ENCODE peak calls at places on chromosome 16, in six cellular contexts. M is A673, J is foreskin fibroblast, A is chondrocyte, G is heart left ventricle, C is suprapubic skin. S is an unnamed sample.

GRCh38 chr16:86494039-86494564 is 16.2 kb upstream of the FOXF1 start:
- DNase-seq in M (no peak), C (no peak), G (no peak), J (no peak), A (peak), S (no peak)

GRCh38 chr16:26301516-26301915 is 609.8 kb downstream of the HS3ST4 start:
- DNase-seq in M (no peak), J (no peak), G (no peak), C (no peak), A (no peak), S (no peak)

GRCh38 chr16:67951485-67951884 is 7.6 kb upstream of the LCAT start:
- DNase-seq in C (no peak), A (no peak), J (no peak), M (no peak), G (peak), S (no peak)

GRCh38 chr16:52825882-52826281 is 226.8 kb downstream of the CHD9NB start:
- DNase-seq in A (no peak), G (no peak), C (no peak), J (no peak), M (peak), S (no peak)

GRCh38 chr16:30335598-30336474 is 19.3 kb downstream of the CD2BP2 start:
- DNase-seq in J (no peak), A (no peak), M (no peak), C (peak), G (no peak), S (no peak)

GRCh38 chr16:2470234-2470601 is 879 bp upstream of the NTN3 start:
- DNase-seq in C (no peak), A (peak), M (no peak), G (no peak), J (no peak), S (no peak)

GRCh38 chr16:85172465-85173071 is 60.3 kb upstream of the CIBAR2 start:
- DNase-seq in A (no peak), G (no peak), M (peak), J (peak), C (no peak), S (no peak)

GRCh38 chr16:71283612-71284011 is 5.6 kb downstream of the CMTR2 start:
- DNase-seq in M (no peak), G (no peak), J (no peak), A (no peak), C (no peak), S (no peak)

GRCh38 chr16:56662357-56663354 is 4.9 kb downstream of the MT1F start:
- DNase-seq in G (no peak), A (no peak), C (no peak), J (no peak), M (no peak), S (no peak)

GRCh38 chr16:9437115-9437514 is 345.7 kb downstream of the HAPSTR1 start:
- DNase-seq in C (no peak), G (no peak), M (peak), J (no peak), A (no peak), S (no peak)

GRCh38 chr16:29820730-29821662 is 734 bp downstream of the MVP start:
- DNase-seq in M (no peak), C (no peak), G (peak), J (no peak), A (no peak), S (no peak)

GRCh38 chr16:7744546-7745294 is 412.1 kb downstream of the RBFOX1 start:
- DNase-seq in G (no peak), M (no peak), A (no peak), J (no peak), C (no peak), S (no peak)

GRCh38 chr16:29644338-29644857 is 18.6 kb upstream of the SPN start:
- DNase-seq in G (no peak), M (no peak), A (no peak), C (no peak), J (no peak), S (no peak)

GRCh38 chr16:14489460-14489859 is 140.6 kb downstream of the PARN start:
- DNase-seq in C (no peak), J (no peak), G (no peak), M (peak), A (no peak), S (no peak)
- TF ChIP-seq CTCF in C (no peak), J (no peak), G (peak), M (peak), A (peak), S (peak)

DNA sequence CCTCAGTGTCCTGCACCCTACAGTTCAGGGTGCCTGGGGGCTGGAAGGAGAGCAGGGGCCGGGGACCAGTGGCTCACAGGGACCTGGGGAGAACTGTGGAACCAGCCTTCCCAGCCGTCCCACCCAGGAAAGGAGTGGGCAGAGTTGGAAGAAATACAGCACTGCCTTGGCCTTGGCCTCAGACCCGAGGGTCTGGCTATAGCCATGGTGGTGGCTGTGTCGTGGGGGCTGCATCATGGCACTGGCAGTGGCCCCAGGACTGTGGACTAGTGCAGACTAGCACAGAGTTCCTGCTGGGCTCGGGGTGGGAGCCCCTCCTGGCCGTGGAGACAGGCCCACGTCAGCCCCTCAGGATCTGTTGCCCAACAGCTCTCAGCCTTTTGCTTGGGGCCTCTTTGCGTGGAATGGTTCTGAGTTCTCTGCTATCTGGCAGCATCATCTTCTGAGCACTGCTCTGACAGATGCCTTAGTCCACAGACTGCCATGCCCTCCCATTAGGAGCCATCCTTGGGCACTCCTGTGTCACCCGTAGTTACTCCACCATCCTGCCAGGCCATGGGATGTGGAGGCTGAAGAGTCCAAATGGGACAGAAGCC is 12.6 kb upstream of the DNASE1 start:
- DNase-seq in G (no peak), M (no peak), A (peak), J (no peak), C (no peak), S (no peak)
- TF ChIP-seq CTCF in G (no peak), M (no peak), A (no peak), J (no peak), C (no peak), S (no peak)

DNA sequence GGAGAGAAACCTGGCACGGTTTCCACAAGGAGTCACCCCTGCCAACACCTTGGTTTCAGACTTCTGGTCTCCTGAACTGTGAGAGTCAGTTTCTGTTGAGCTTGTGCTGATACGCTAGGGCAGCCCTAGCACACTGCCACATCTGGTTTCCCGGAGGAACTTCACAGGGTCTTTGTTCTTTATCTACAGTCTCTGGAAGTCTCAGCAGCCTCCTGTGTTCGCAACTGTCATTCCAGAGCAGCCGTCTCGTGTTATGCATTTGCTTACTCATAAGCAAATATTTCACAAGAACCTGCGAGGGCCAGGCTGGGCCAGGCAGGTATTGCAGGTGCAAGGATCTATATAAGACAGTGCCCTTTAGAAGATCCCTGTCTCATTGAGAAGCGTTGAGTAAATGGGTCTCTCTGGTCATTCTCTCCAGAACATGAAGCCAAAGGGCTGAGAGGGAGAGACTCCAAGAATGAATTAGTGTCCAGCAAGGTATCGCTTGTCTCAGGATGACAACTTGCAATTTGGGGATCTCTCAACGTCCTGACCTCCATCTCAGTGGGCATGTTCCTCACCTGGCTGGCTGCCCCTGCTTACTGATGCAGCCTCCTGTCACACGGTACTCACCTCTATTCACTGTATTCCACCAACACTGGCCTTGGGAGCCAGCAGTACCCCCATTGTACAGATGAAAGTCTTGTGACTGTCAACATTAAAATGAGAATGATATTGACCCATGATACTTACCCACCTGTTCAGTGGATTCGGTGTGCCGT is 141.2 kb downstream of the WWOX start:
- DNase-seq in J (no peak), M (no peak), C (no peak), A (no peak), G (no peak), S (no peak)
- TF ChIP-seq CTCF in J (no peak), M (peak), C (no peak), A (no peak), G (no peak), S (no peak)

DNA sequence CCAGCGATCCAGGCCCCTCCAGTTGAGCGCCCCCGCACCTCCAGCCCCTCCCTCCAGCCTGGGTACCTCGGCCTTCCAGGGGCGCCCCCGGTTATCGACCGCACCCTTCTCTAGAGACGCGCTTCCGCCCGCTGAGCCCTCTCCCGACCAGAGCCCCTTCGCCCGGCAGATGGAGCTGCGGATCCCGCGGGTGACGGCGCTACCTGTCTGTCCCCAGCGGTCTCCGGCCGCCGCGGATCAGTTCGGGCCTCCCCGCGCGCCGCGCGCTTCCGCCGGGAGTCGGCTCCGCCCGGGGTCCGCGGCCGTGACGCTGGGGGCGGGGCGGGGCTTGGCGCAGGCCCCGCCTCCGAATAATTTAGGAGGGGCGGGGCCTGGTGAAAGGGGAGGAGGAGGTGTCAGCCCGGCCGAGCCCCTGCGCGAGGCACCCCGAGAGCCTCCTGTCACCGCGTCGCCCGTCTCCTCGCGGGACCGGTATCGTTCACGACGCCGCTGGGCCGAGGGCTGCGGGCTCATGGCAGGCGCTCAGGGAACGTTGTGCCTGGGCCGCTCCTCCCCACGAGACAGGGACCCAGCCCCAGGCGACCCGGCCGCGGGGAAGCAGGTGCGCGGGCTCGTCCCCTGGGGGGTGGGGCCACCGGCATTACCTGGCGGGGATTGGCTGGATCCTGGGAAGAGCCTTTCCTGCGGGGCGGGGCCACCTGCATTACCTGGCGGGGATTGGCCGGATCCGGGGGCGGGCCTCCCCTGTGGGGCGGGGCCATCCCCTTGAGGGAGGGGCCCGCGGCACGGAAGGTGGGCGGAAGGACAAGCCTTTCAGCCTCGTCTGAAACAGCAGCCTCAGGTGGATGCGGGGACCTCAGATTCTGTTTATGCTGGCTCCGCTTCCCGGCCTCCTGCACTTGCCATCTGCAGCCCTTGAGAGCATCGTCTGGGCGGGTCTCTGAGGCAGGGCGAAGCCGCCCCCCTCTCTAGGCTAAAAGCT is at the start of gene SPATA2L:
- DNase-seq in G (peak), A (no peak), M (peak), J (peak), C (peak), S (no peak)
- TF ChIP-seq CTCF in G (peak), A (peak), M (no peak), J (no peak), C (no peak), S (no peak)

GRCh38 chr16:66273036-66273435 is 93.5 kb upstream of the CDH5 start:
- DNase-seq in G (no peak), J (no peak), C (no peak), A (no peak), M (no peak), S (no peak)

GRCh38 chr16:66273644-66274334 is 92.7 kb upstream of the CDH5 start:
- DNase-seq in A (no peak), C (no peak), G (no peak), J (no peak), M (no peak), S (no peak)

GRCh38 chr16:66272461-66272860 is 94.0 kb upstream of the CDH5 start:
- DNase-seq in A (no peak), J (no peak), M (no peak), C (no peak), G (no peak), S (no peak)

GRCh38 chr16:66275795-66276428 is 90.6 kb upstream of the CDH5 start:
- DNase-seq in A (no peak), G (no peak), C (no peak), M (peak), J (no peak), S (no peak)

GRCh38 chr16:66274335-66275110 is 92.0 kb upstream of the CDH5 start:
- DNase-seq in J (no peak), C (no peak), M (peak), A (no peak), G (no peak), S (no peak)
- TF ChIP-seq CTCF in J (peak), C (peak), M (peak), A (peak), G (peak), S (peak)

GRCh38 chr16:31568577-31569359 is 41.1 kb downstream of the AHSP start:
- DNase-seq in A (no peak), G (no peak), M (no peak), J (no peak), C (no peak), S (no peak)
- TF ChIP-seq CTCF in A (no peak), G (no peak), M (no peak), J (no peak), C (no peak), S (no peak)

GRCh38 chr16:13798211-13798610 is 121.7 kb upstream of the ERCC4 start:
- DNase-seq in C (no peak), J (no peak), A (no peak), M (no peak), G (no peak), S (no peak)
- TF ChIP-seq CTCF in C (no peak), J (no peak), A (no peak), M (no peak), G (no peak), S (no peak)

GRCh38 chr16:81214745-81215166 is 23.7 kb upstream of the BCO1 start:
- DNase-seq in A (no peak), J (peak), G (no peak), M (no peak), C (no peak), S (no peak)
- TF ChIP-seq CTCF in A (peak), J (peak), G (peak), M (no peak), C (no peak), S (peak)

DNA sequence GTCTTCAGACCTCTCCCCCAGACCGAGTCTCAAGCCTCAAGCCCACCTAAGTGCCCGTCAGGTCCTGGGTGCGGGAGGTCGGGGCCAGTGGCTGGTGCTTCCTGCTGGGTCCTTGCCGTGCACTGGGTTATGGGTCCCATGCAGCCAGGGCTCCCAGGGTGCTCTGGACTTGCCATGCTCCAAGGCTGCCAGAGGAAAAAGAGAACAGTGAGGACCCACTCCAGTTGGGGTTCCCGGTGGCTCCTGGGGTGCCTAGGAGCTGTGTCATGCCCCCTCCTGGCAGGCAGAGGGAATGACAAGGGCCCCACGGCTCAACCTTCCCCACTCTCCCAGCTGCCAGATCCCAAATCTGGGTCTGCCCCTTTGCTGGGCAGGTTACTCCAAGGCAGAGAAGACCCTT is 3.8 kb downstream of the SNX20 start:
- DNase-seq in M (no peak), J (no peak), G (no peak), C (no peak), A (peak), S (no peak)
- TF ChIP-seq CTCF in M (peak), J (no peak), G (no peak), C (peak), A (peak), S (peak)

GRCh38 chr16:87570564-87570937 is 31.8 kb upstream of the JPH3 start:
- DNase-seq in J (no peak), M (no peak), C (no peak), G (no peak), A (no peak), S (no peak)

GRCh38 chr16:87575027-87575804 is 27.1 kb upstream of the JPH3 start:
- DNase-seq in J (no peak), M (no peak), C (no peak), G (no peak), A (no peak), S (no peak)

GRCh38 chr16:87570938-87571867 is 31.1 kb upstream of the JPH3 start:
- DNase-seq in A (no peak), G (no peak), J (peak), M (no peak), C (no peak), S (no peak)

GRCh38 chr16:87571868-87572244 is 30.5 kb upstream of the JPH3 start:
- DNase-seq in G (no peak), M (no peak), J (no peak), A (no peak), C (no peak), S (no peak)

GRCh38 chr16:87572959-87573358 is 29.3 kb upstream of the JPH3 start:
- DNase-seq in M (no peak), C (no peak), G (no peak), J (no peak), A (no peak), S (no peak)
- TF ChIP-seq CTCF in M (no peak), C (no peak), G (no peak), J (no peak), A (no peak), S (no peak)